ENCODE peak calls at places on chromosomes 1 and 21, in ten cellular contexts. N is neural crest cell; W is astrocyte; K is M059J; G is CD8-positive, alpha-beta memory T cell; D is pancreas; U is GM10248; A is fibroblast of gingiva; J is T follicular helper cell; B is foreskin fibroblast. X is an unnamed sample.

GRCh38 chr1:83791821-83792437 is 207.0 kb downstream of the TTLL7 start:
- DNase-seq in D (no peak), N (no peak), B (peak; percentile 79), U (no peak), J (no peak), W (peak; percentile 38), A (peak; percentile 21), G (no peak), K (peak; percentile 52), X (no peak)

GRCh38 chr1:183206538-183207117 is 20.6 kb downstream of the LAMC2 start:
- DNase-seq in J (no peak), D (no peak), B (peak; percentile 25), G (no peak), U (no peak), A (no peak), K (no peak), N (no peak), W (no peak), X (no peak)

GRCh38 chr21:45607922-45608295 is 35.6 kb upstream of the PCBP3 start:
- DNase-seq in G (no peak), J (no peak), N (no peak), W (no peak), K (no peak), A (no peak), U (no peak), B (no peak), D (no peak), X (no peak)

GRCh38 chr1:94727846-94728715 is 92.1 kb upstream of the SLC44A3 start:
- DNase-seq in N (no peak), A (peak; percentile 68), J (no peak), G (no peak), K (peak; percentile 97), W (peak; percentile 96), B (peak; percentile 92), D (no peak), U (no peak), X (no peak)

GRCh38 chr1:102084771-102085535 is 88.2 kb upstream of the OLFM3 start:
- DNase-seq in J (no peak), W (no peak), B (no peak), D (no peak), U (no peak), N (no peak), G (no peak), K (no peak), A (no peak), X (no peak)

GRCh38 chr1:79966438-79966837 is 959.9 kb upstream of the ADGRL4 start:
- DNase-seq in D (no peak), J (no peak), B (no peak), N (no peak), G (no peak), U (no peak), A (no peak), K (no peak), W (no peak), X (no peak)

GRCh38 chr1:94821636-94822305 is 1.6 kb downstream of the SLC44A3 start:
- DNase-seq in B (no peak), W (no peak), K (no peak), N (no peak), D (no peak), G (no peak), U (no peak), A (no peak), J (no peak), X (no peak)

GRCh38 chr1:41152622-41153044 is 89.5 kb downstream of the SCMH1 start:
- DNase-seq in D (no peak), J (no peak), K (peak; percentile 96), A (peak; percentile 89), W (peak; percentile 95), N (no peak), U (no peak), B (peak; percentile 88), G (no peak), X (no peak)

GRCh38 chr1:96473791-96474452 is 247.7 kb upstream of the PTBP2 start:
- DNase-seq in N (no peak), G (no peak), U (no peak), D (no peak), A (no peak), B (peak; percentile 67), W (peak; percentile 70), J (no peak), K (peak; percentile 94), X (no peak)

GRCh38 chr1:15948600-15949452 is 27.1 kb downstream of the ZBTB17 start:
- DNase-seq in A (peak; percentile 90), U (peak; percentile 68), N (no peak), G (no peak), B (peak; percentile 94), J (no peak), W (peak; percentile 98), K (peak; percentile 97), D (no peak), X (peak; percentile 71)

GRCh38 chr1:147541672-147542548 is 609 bp downstream of the BCL9 start:
- DNase-seq in G (no peak), J (no peak), D (peak; percentile 59), A (peak; percentile 43), B (peak; percentile 63), W (peak; percentile 54), K (peak; percentile 60), N (peak; percentile 19), U (peak; percentile 23), X (no peak)

GRCh38 chr1:19613075-19613748 is 30.9 kb upstream of the NBL1 start:
- DNase-seq in D (no peak), J (no peak), A (no peak), G (no peak), W (no peak), N (no peak), U (no peak), B (no peak), K (no peak), X (no peak)

GRCh38 chr21:45075606-45076244 is 1.3 kb downstream of the ADARB1 start:
- DNase-seq in U (no peak), K (no peak), A (no peak), J (no peak), N (no peak), G (no peak), W (no peak), D (no peak), B (no peak), X (no peak)

GRCh38 chr1:179365342-179366092 is at the start of gene AXDND1:
- DNase-seq in B (peak; percentile 94), A (peak; percentile 87), N (peak; percentile 76), W (peak; percentile 78), G (peak; percentile 89), K (peak; percentile 89), D (peak; percentile 76), J (peak; percentile 83), U (peak; percentile 90), X (peak; percentile 90)

GRCh38 chr1:178938959-178939317 is 68.1 kb upstream of the ANGPTL1 start:
- DNase-seq in A (peak; percentile 27), D (no peak), B (peak; percentile 60), K (peak; percentile 63), G (no peak), N (no peak), W (peak; percentile 65), J (no peak), U (no peak), X (no peak)

GRCh38 chr1:29638281-29638680 is 402.0 kb downstream of the PTPRU start:
- DNase-seq in U (no peak), N (no peak), K (no peak), J (no peak), D (no peak), A (no peak), B (no peak), G (no peak), W (no peak), X (no peak)

GRCh38 chr1:50917128-50917795 is 42.8 kb downstream of the FAF1 start:
- DNase-seq in G (no peak), D (no peak), A (no peak), N (no peak), J (no peak), U (peak; percentile 44), W (no peak), B (no peak), K (no peak), X (peak; percentile 48)

X was measured in GM13976.